ENCODE peak calls at places on chromosomes 16 and 17, in four cellular contexts. Q, H, Z and K are unnamed samples.

GRCh38 chr17:16129844-16130243 is 85.5 kb downstream of the NCOR1 start:
- DNase-seq in Q (peak; percentile 15), H (no peak), Z (no peak), K (no peak)

GRCh38 chr16:75947626-75948239 is 221.4 kb upstream of the CPHXL start:
- DNase-seq in Q (no peak), H (no peak), Z (no peak), K (no peak)

GRCh38 chr16:71711789-71712188 is 12.7 kb downstream of the PHLPP2 start:
- DNase-seq in Q (no peak), H (no peak), Z (no peak), K (no peak)

GRCh38 chr16:57004387-57005250 is 15.3 kb downstream of the NLRC5 start:
- DNase-seq in Q (no peak), H (no peak), Z (no peak), K (no peak)

GRCh38 chr16:68902376-68903345 is 59.3 kb downstream of the TANGO6 start:
- DNase-seq in Q (peak; percentile 55), H (peak; percentile 74), Z (no peak), K (peak; percentile 51)

GRCh38 chr17:63544467-63545301 is 5.6 kb upstream of the DCAF7 start:
- DNase-seq in Q (no peak), H (no peak), Z (no peak), K (no peak)

GRCh38 chr16:78324649-78325274 is 225.3 kb downstream of the WWOX start:
- DNase-seq in Q (no peak), H (no peak), Z (no peak), K (no peak)

GRCh38 chr17:81404557-81405165 is 9.4 kb downstream of the BAHCC1 start:
- DNase-seq in Q (no peak), H (no peak), Z (no peak), K (peak; percentile 66)

GRCh38 chr17:34378664-34379101 is 15.7 kb upstream of the CCL1 start:
- DNase-seq in Q (no peak), H (peak; percentile 23), Z (no peak), K (no peak)

GRCh38 chr17:63701477-63702222 is 1.7 kb upstream of the LIMD2 start:
- DNase-seq in Q (no peak), H (no peak), Z (peak; percentile 93), K (no peak)

GRCh38 chr17:78324391-78325075 is 35.3 kb downstream of the SOCS3 start:
- DNase-seq in Q (peak; percentile 53), H (peak; percentile 95), Z (no peak), K (peak; percentile 66)

GRCh38 chr17:44808156-44808555 is 21.9 kb downstream of the GJC1 start:
- DNase-seq in Q (no peak), H (no peak), Z (no peak), K (no peak)